ENCODE peak calls at places on chromosomes 5 and 9, in five cellular contexts. H is anterior cingulate cortex, U is T1000, X is body of pancreas, Q is transverse colon. F is an unnamed sample.

GRCh38 chr9:35611230-35611797 is 6.3 kb downstream of the TESK1 start:
- DNase-seq in H (no peak), U (no peak), X (peak), Q (peak), F (no peak)

GRCh38 chr5:149170292-149170691 is 29.0 kb downstream of the ABLIM3 start:
- DNase-seq in H (no peak), U (no peak), X (no peak), Q (no peak), F (peak)

GRCh38 chr5:176773408-176774035 is 36.8 kb upstream of the UNC5A start:
- DNase-seq in H (no peak), U (no peak), X (no peak), Q (no peak), F (no peak)

GRCh38 chr5:145941677-145942130 is 5.3 kb downstream of the SH3RF2 start:
- DNase-seq in H (no peak), U (peak), X (no peak), Q (no peak), F (no peak)

GRCh38 chr9:5562806-5563416 is 52.6 kb downstream of the PDCD1LG2 start:
- DNase-seq in H (no peak), U (no peak), X (no peak), Q (no peak), F (peak)

GRCh38 chr5:61322738-61323429 is 9.2 kb upstream of the ZSWIM6 start:
- DNase-seq in H (no peak), U (no peak), X (peak), Q (peak), F (no peak)

GRCh38 chr9:124470306-124470705 is 20.1 kb downstream of the ADGRD2 start:
- DNase-seq in H (no peak), U (no peak), X (no peak), Q (no peak), F (no peak)

GRCh38 chr9:18888241-18888794 is 144.7 kb downstream of the SAXO1 start:
- DNase-seq in H (no peak), U (no peak), X (no peak), Q (no peak), F (peak)

GRCh38 chr5:61659221-61659696 is 327.2 kb downstream of the ZSWIM6 start:
- DNase-seq in H (no peak), U (no peak), X (peak), Q (no peak), F (no peak)

GRCh38 chr9:130768265-130768664 is 66.8 kb upstream of the ABL1 start:
- DNase-seq in H (no peak), U (no peak), X (no peak), Q (peak), F (no peak)

GRCh38 chr9:89431930-89432725 is 65.8 kb downstream of the SEMA4D start:
- DNase-seq in H (no peak), U (no peak), X (no peak), Q (no peak), F (no peak)

GRCh38 chr5:110899566-110900412 is 161.0 kb downstream of the SLC25A46 start:
- DNase-seq in H (no peak), U (peak), X (no peak), Q (no peak), F (no peak)

GRCh38 chr5:93577807-93578178 is 3.2 kb downstream of the NR2F1-AS1 start:
- DNase-seq in H (no peak), U (no peak), X (no peak), Q (no peak), F (no peak)

GRCh38 chr9:78103971-78104433 is 72.4 kb upstream of the GNAQ start:
- DNase-seq in H (no peak), U (no peak), X (no peak), Q (no peak), F (no peak)

GRCh38 chr5:73816656-73817420 is 190.8 kb downstream of the ARHGEF28 start:
- DNase-seq in H (no peak), U (no peak), X (no peak), Q (no peak), F (no peak)

GRCh38 chr9:31320507-31320906 is 1063.9 kb upstream of the ACO1 start:
- DNase-seq in H (no peak), U (no peak), X (no peak), Q (no peak), F (no peak)

GRCh38 chr9:135023389-135023788 is 64.1 kb upstream of the OLFM1 start:
- DNase-seq in H (no peak), U (no peak), X (no peak), Q (no peak), F (no peak)

GRCh38 chr5:79186455-79186854 is 49.5 kb upstream of the JMY start:
- DNase-seq in H (no peak), U (no peak), X (no peak), Q (no peak), F (no peak)

GRCh38 chr5:149959406-149960236 is 937 bp upstream of the SLC26A2 start:
- DNase-seq in H (no peak), U (no peak), X (no peak), Q (no peak), F (no peak)

GRCh38 chr9:137670391-137671195 is 51.8 kb downstream of the EHMT1 start:
- DNase-seq in H (no peak), U (no peak), X (peak), Q (peak), F (no peak)

GRCh38 chr5:6190838-6191237 is 187.5 kb downstream of the MED10 start:
- DNase-seq in H (no peak), U (no peak), X (no peak), Q (no peak), F (no peak)

GRCh38 chr5:111950660-111951059 is 193.7 kb upstream of the NREP start:
- DNase-seq in H (no peak), U (no peak), X (no peak), Q (no peak), F (no peak)

GRCh38 chr5:98741926-98742325 is 31.5 kb upstream of the RGMB start:
- DNase-seq in H (no peak), U (no peak), X (no peak), Q (no peak), F (no peak)

GRCh38 chr5:170105643-170106611 is at the start of gene FOXI1:
- DNase-seq in H (no peak), U (no peak), X (no peak), Q (no peak), F (no peak)